ENCODE peak calls at places on chromosomes 11 and 22, in eight cellular contexts. One of them, this sample, is unnamed.

GRCh38 chr11:59875856-59876519 is 2.6 kb upstream of the OOSP3 start:
- DNase-seq in hepatocyte: no peak
- DNase-seq in MM.1S: no peak
- DNase-seq in neural progenitor cell: no peak
- DNase-seq in GM23338: no peak
- DNase-seq in OCI-LY7: no peak
- DNase-seq in HCT116: no peak
- DNase-seq in SK-N-SH: no peak
- DNase-seq in this sample: no peak

GRCh38 chr11:111230122-111230465 is 15.4 kb upstream of the POU2AF2 start:
- DNase-seq in neural progenitor cell: no peak
- DNase-seq in SK-N-SH: no peak
- DNase-seq in hepatocyte: no peak
- DNase-seq in HCT116: no peak
- DNase-seq in OCI-LY7: no peak
- DNase-seq in GM23338: no peak
- DNase-seq in MM.1S: no peak
- DNase-seq in this sample: no peak

GRCh38 chr11:116615211-116615865 is 157.4 kb downstream of the BUD13 start:
- DNase-seq in OCI-LY7: no peak
- DNase-seq in GM23338: peak; percentile 22
- DNase-seq in hepatocyte: no peak
- DNase-seq in HCT116: no peak
- DNase-seq in neural progenitor cell: no peak
- DNase-seq in MM.1S: no peak
- DNase-seq in SK-N-SH: no peak
- DNase-seq in this sample: no peak

GRCh38 chr11:2732261-2732939 is 32.6 kb upstream of the KCNQ1OT1 start:
- DNase-seq in SK-N-SH: no peak
- DNase-seq in GM23338: no peak
- DNase-seq in neural progenitor cell: no peak
- DNase-seq in OCI-LY7: no peak
- DNase-seq in HCT116: no peak
- DNase-seq in hepatocyte: no peak
- DNase-seq in MM.1S: no peak
- DNase-seq in this sample: no peak

GRCh38 chr22:20749453-20749852 is 24.5 kb upstream of the SERPIND1 start:
- DNase-seq in OCI-LY7: no peak
- DNase-seq in MM.1S: no peak
- DNase-seq in neural progenitor cell: no peak
- DNase-seq in SK-N-SH: no peak
- DNase-seq in hepatocyte: no peak
- DNase-seq in HCT116: no peak
- DNase-seq in GM23338: no peak
- DNase-seq in this sample: no peak

GRCh38 chr11:65606876-65607613 is 7.0 kb downstream of the MAP3K11 start:
- DNase-seq in MM.1S: no peak
- DNase-seq in HCT116: peak; percentile 89
- DNase-seq in OCI-LY7: peak; percentile 21
- DNase-seq in hepatocyte: peak; percentile 93
- DNase-seq in GM23338: peak; percentile 99
- DNase-seq in SK-N-SH: peak; percentile 100
- DNase-seq in neural progenitor cell: peak; percentile 98
- DNase-seq in this sample: no peak

GRCh38 chr11:86896486-86896885 is 58.7 kb downstream of the FZD4 start:
- DNase-seq in HCT116: no peak
- DNase-seq in neural progenitor cell: no peak
- DNase-seq in hepatocyte: no peak
- DNase-seq in GM23338: no peak
- DNase-seq in OCI-LY7: no peak
- DNase-seq in MM.1S: no peak
- DNase-seq in SK-N-SH: no peak
- DNase-seq in this sample: no peak

GRCh38 chr22:50674606-50675552 is 2.3 kb downstream of the SHANK3 start:
- DNase-seq in hepatocyte: peak; percentile 84
- DNase-seq in neural progenitor cell: peak; percentile 86
- DNase-seq in HCT116: peak; percentile 61
- DNase-seq in GM23338: peak; percentile 94
- DNase-seq in MM.1S: no peak
- DNase-seq in SK-N-SH: peak; percentile 97
- DNase-seq in OCI-LY7: no peak
- DNase-seq in this sample: peak; percentile 73

GRCh38 chr22:30332551-30332950 is 5.8 kb upstream of the TBC1D10A start:
- DNase-seq in neural progenitor cell: no peak
- DNase-seq in OCI-LY7: no peak
- DNase-seq in HCT116: no peak
- DNase-seq in SK-N-SH: no peak
- DNase-seq in GM23338: no peak
- DNase-seq in MM.1S: no peak
- DNase-seq in hepatocyte: no peak
- DNase-seq in this sample: no peak

GRCh38 chr22:18048441-18048898 is 24.1 kb upstream of the MICAL3 start:
- DNase-seq in SK-N-SH: no peak
- DNase-seq in hepatocyte: no peak
- DNase-seq in neural progenitor cell: peak; percentile 20
- DNase-seq in MM.1S: no peak
- DNase-seq in OCI-LY7: no peak
- DNase-seq in GM23338: no peak
- DNase-seq in HCT116: no peak
- DNase-seq in this sample: no peak

GRCh38 chr22:48744967-48745841 is 1082.5 kb downstream of the BRD1 start:
- DNase-seq in hepatocyte: no peak
- DNase-seq in MM.1S: no peak
- DNase-seq in SK-N-SH: no peak
- DNase-seq in GM23338: no peak
- DNase-seq in neural progenitor cell: no peak
- DNase-seq in HCT116: no peak
- DNase-seq in OCI-LY7: no peak
- DNase-seq in this sample: no peak

GRCh38 chr11:62124186-62125113 is 639 bp downstream of the INCENP start:
- DNase-seq in GM23338: peak; percentile 39
- DNase-seq in SK-N-SH: peak; percentile 69
- DNase-seq in HCT116: no peak
- DNase-seq in OCI-LY7: peak; percentile 45
- DNase-seq in MM.1S: peak; percentile 53
- DNase-seq in hepatocyte: peak; percentile 53
- DNase-seq in neural progenitor cell: peak; percentile 52
- DNase-seq in this sample: peak; percentile 46

GRCh38 chr11:104096900-104097299 is 60.5 kb downstream of the DDI1 start:
- DNase-seq in MM.1S: no peak
- DNase-seq in SK-N-SH: no peak
- DNase-seq in OCI-LY7: no peak
- DNase-seq in hepatocyte: no peak
- DNase-seq in GM23338: no peak
- DNase-seq in neural progenitor cell: no peak
- DNase-seq in HCT116: no peak
- DNase-seq in this sample: no peak

GRCh38 chr11:79321282-79321681 is 119.5 kb downstream of the TENM4 start:
- DNase-seq in OCI-LY7: no peak
- DNase-seq in neural progenitor cell: no peak
- DNase-seq in hepatocyte: no peak
- DNase-seq in HCT116: no peak
- DNase-seq in GM23338: no peak
- DNase-seq in MM.1S: no peak
- DNase-seq in SK-N-SH: no peak
- DNase-seq in this sample: no peak

GRCh38 chr11:112016088-112016764 is 9.0 kb upstream of the DLAT start:
- DNase-seq in HCT116: no peak
- DNase-seq in MM.1S: peak; percentile 29
- DNase-seq in SK-N-SH: no peak
- DNase-seq in neural progenitor cell: no peak
- DNase-seq in hepatocyte: no peak
- DNase-seq in OCI-LY7: no peak
- DNase-seq in GM23338: no peak
- DNase-seq in this sample: no peak

DNA sequence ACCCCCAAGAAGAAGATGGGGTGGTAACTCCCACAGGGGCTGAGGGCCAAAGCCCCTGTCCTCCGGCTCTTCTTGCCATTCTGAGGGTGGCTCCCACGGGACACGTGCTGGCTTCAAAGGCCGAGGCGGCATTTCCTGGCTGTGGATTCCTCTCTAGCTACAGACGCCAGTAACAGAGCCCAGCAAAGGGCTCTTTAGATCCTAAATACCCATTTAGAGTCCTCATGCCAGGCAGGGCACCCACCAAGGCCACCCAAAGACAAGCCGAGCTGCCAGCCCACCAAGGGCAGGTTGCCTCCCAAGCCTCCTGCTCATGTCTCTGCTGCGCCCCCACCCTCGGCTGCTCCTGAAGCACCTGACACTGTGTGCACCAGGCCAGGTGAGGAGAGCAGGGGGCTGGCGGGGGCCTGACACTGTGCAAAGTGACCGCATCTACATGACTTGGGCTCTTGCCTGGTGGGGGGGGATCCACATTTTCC is 5.7 kb downstream of the LRFN4 start:
- DNase-seq in GM23338: no peak
- DNase-seq in SK-N-SH: no peak
- DNase-seq in OCI-LY7: no peak
- DNase-seq in neural progenitor cell: no peak
- DNase-seq in MM.1S: no peak
- DNase-seq in HCT116: no peak
- DNase-seq in hepatocyte: no peak
- DNase-seq in this sample: no peak
- TF ChIP-seq EZH2phosphoT487 in GM23338: no peak
- TF ChIP-seq EZH2phosphoT487 in SK-N-SH: no peak
- TF ChIP-seq EZH2phosphoT487 in OCI-LY7: no peak
- TF ChIP-seq EZH2phosphoT487 in neural progenitor cell: no peak
- TF ChIP-seq EZH2phosphoT487 in MM.1S: no peak
- TF ChIP-seq EZH2phosphoT487 in HCT116: no peak
- TF ChIP-seq EZH2phosphoT487 in hepatocyte: no peak
- TF ChIP-seq EZH2phosphoT487 in this sample: no peak

GRCh38 chr11:72229336-72229924 is 4.9 kb downstream of the INPPL1 start:
- DNase-seq in HCT116: no peak
- DNase-seq in OCI-LY7: no peak
- DNase-seq in GM23338: no peak
- DNase-seq in MM.1S: no peak
- DNase-seq in hepatocyte: peak; percentile 1
- DNase-seq in SK-N-SH: no peak
- DNase-seq in neural progenitor cell: no peak
- DNase-seq in this sample: no peak

GRCh38 chr11:72227316-72228228 is 3.0 kb downstream of the INPPL1 start:
- DNase-seq in SK-N-SH: no peak
- DNase-seq in hepatocyte: peak; percentile 5
- DNase-seq in GM23338: no peak
- DNase-seq in OCI-LY7: no peak
- DNase-seq in HCT116: no peak
- DNase-seq in neural progenitor cell: no peak
- DNase-seq in MM.1S: no peak
- DNase-seq in this sample: peak; percentile 17

GRCh38 chr11:72226701-72227100 is 2.1 kb downstream of the INPPL1 start:
- DNase-seq in OCI-LY7: no peak
- DNase-seq in SK-N-SH: no peak
- DNase-seq in hepatocyte: peak; percentile 2
- DNase-seq in GM23338: no peak
- DNase-seq in HCT116: no peak
- DNase-seq in MM.1S: no peak
- DNase-seq in neural progenitor cell: no peak
- DNase-seq in this sample: no peak

GRCh38 chr11:72228844-72229231 is 4.3 kb downstream of the INPPL1 start:
- DNase-seq in HCT116: no peak
- DNase-seq in OCI-LY7: no peak
- DNase-seq in hepatocyte: peak; percentile 2
- DNase-seq in MM.1S: no peak
- DNase-seq in neural progenitor cell: no peak
- DNase-seq in GM23338: no peak
- DNase-seq in SK-N-SH: no peak
- DNase-seq in this sample: no peak

DNA sequence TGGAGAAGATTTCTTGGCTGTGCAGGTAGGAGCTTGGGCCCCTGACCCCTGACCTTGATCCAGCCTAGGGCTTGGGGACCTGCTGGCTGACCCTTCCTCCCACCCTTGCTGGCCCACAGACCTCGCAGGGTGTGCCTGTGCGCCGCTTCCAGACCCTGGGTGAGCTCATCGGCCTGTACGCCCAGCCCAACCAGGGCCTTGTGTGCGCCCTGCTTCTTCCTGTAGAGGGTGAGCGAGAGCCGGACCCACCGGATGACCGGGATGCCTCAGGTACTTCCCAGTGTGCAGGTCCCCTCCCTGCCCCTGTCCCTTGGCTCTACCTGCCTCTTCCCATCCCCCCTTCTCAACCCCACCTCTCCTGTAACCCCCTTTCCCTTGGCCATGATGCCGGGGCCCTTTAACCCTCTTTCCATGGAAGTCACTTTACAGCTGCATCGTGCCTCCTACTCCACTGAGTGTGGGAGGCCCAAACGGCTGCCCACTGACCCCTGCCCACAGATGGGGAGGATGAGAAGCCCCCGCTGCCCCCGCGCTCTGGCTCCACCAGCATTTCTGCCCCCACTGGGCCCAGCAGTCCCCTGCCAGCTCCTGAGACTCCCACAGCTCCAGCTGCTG is 3.8 kb downstream of the INPPL1 start:
- DNase-seq in neural progenitor cell: no peak
- DNase-seq in MM.1S: no peak
- DNase-seq in OCI-LY7: no peak
- DNase-seq in GM23338: peak; percentile 33
- DNase-seq in hepatocyte: peak; percentile 11
- DNase-seq in HCT116: no peak
- DNase-seq in SK-N-SH: no peak
- DNase-seq in this sample: no peak
- TF ChIP-seq CTCF in neural progenitor cell: peak; percentile 8
- TF ChIP-seq CTCF in MM.1S: no peak
- TF ChIP-seq CTCF in OCI-LY7: no peak
- TF ChIP-seq CTCF in GM23338: no peak
- TF ChIP-seq CTCF in hepatocyte: no peak
- TF ChIP-seq CTCF in HCT116: no peak
- TF ChIP-seq CTCF in SK-N-SH: peak; percentile 7
- TF ChIP-seq CTCF in this sample: no peak

DNA sequence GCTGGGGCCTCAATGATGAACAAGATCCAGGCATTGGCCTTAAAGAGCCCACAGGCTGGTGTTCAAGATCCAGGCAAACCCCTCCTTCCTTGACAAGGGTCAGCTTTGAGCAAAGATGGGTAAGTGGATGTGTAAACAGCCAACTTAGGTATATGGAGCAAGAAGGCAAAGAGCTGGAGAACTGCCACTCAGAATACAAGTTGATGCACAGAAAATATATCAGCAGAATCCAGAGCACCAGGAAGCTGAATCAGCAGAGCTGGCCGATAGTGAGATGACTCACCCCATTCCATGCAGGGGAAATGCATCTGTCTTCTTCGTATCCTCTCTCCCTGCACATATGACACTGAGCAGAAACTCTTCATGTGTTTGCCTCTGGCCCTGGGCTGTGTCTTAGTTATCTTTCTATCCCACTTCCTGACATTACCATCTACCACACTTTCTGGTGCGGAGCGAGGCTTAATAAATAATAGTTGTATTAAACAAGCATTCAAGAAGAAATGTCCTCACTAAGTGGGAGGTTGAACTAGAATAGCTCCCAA is 57.8 kb downstream of the ENDOD1 start:
- DNase-seq in hepatocyte: peak; percentile 85
- DNase-seq in GM23338: no peak
- DNase-seq in OCI-LY7: no peak
- DNase-seq in SK-N-SH: peak; percentile 85
- DNase-seq in HCT116: peak; percentile 34
- DNase-seq in MM.1S: peak; percentile 62
- DNase-seq in neural progenitor cell: no peak
- DNase-seq in this sample: peak; percentile 94
- H3K27ac ChIP-seq in hepatocyte: peak overlapping the region; percentile 64
- H3K27ac ChIP-seq in GM23338: no peak overlapping the region
- H3K27ac ChIP-seq in OCI-LY7: no peak overlapping the region
- H3K27ac ChIP-seq in SK-N-SH: peak overlapping the region; percentile 95
- H3K27ac ChIP-seq in HCT116: no peak overlapping the region
- H3K27ac ChIP-seq in MM.1S: peak overlapping the region; percentile 24
- H3K27ac ChIP-seq in neural progenitor cell: no peak overlapping the region
- H3K27ac ChIP-seq in this sample: peak overlapping the region; percentile 39

GRCh38 chr11:49405743-49406142 is 197.3 kb upstream of the FOLH1 start:
- DNase-seq in GM23338: peak; percentile 1
- DNase-seq in neural progenitor cell: no peak
- DNase-seq in OCI-LY7: no peak
- DNase-seq in hepatocyte: no peak
- DNase-seq in HCT116: no peak
- DNase-seq in MM.1S: no peak
- DNase-seq in SK-N-SH: no peak
- DNase-seq in this sample: no peak
- TF ChIP-seq EZH2phosphoT487 in GM23338: no peak
- TF ChIP-seq EZH2phosphoT487 in neural progenitor cell: no peak
- TF ChIP-seq EZH2phosphoT487 in OCI-LY7: no peak
- TF ChIP-seq EZH2phosphoT487 in hepatocyte: no peak
- TF ChIP-seq EZH2phosphoT487 in HCT116: no peak
- TF ChIP-seq EZH2phosphoT487 in MM.1S: no peak
- TF ChIP-seq EZH2phosphoT487 in SK-N-SH: no peak
- TF ChIP-seq EZH2phosphoT487 in this sample: no peak